ENCODE peak calls at places on chromosomes 7 and 10, in five cellular contexts. D is GM10248, A is fibroblast of pulmonary artery, G is right atrium auricular region, Q is AG09319. L is an unnamed sample.

GRCh38 chr7:156984209-156984891 is 26.1 kb downstream of the MNX1 start:
- DNase-seq in G (no peak), D (no peak), A (peak), Q (peak), L (no peak)

GRCh38 chr10:29176845-29177244 is 112.0 kb upstream of the LYZL1 start:
- DNase-seq in A (no peak), Q (no peak), G (no peak), D (no peak), L (no peak)

GRCh38 chr7:22387583-22387982 is 30.6 kb upstream of the RAPGEF5 start:
- DNase-seq in A (peak), D (no peak), Q (no peak), G (no peak), L (no peak)

GRCh38 chr7:32150039-32150438 is 79.8 kb upstream of the PDE1C start:
- DNase-seq in G (no peak), A (no peak), D (no peak), Q (no peak), L (no peak)

GRCh38 chr10:15436696-15437095 is 65.6 kb upstream of the FAM171A1 start:
- DNase-seq in A (no peak), G (no peak), D (no peak), Q (no peak), L (no peak)

GRCh38 chr10:86657396-86658011 is 3.2 kb downstream of the OPN4 start:
- DNase-seq in Q (no peak), D (no peak), A (no peak), G (no peak), L (no peak)

GRCh38 chr7:148153611-148154010 is 437.0 kb upstream of the C7orf33 start:
- DNase-seq in A (peak), D (no peak), Q (no peak), G (no peak), L (no peak)

GRCh38 chr7:2037805-2038635 is 194.7 kb downstream of the MAD1L1 start:
- DNase-seq in D (no peak), G (peak), Q (peak), A (peak), L (no peak)

GRCh38 chr7:48938539-48938938 is 14.2 kb downstream of the CDC14C start:
- DNase-seq in G (peak), Q (peak), D (no peak), A (peak), L (no peak)

GRCh38 chr10:132004052-132004451 is 22.3 kb upstream of the BNIP3 start:
- DNase-seq in Q (no peak), G (no peak), A (no peak), D (no peak), L (no peak)

GRCh38 chr7:95690367-95690947 is 81.9 kb upstream of the DYNC1I1 start:
- DNase-seq in A (peak), G (no peak), Q (no peak), D (peak), L (no peak)

GRCh38 chr10:103451871-103452713 is at the start of gene CALHM2:
- DNase-seq in A (peak), G (peak), D (peak), Q (peak), L (peak)

GRCh38 chr10:121440461-121440860 is 157.8 kb downstream of the FGFR2 start:
- DNase-seq in A (no peak), Q (no peak), G (no peak), D (no peak), L (no peak)

GRCh38 chr10:119859422-119860258 is 13.0 kb downstream of the MCMBP start:
- DNase-seq in D (peak), G (no peak), Q (no peak), A (peak), L (no peak)

GRCh38 chr10:43943825-43944360 is 295.2 kb upstream of the ZNF32 start:
- DNase-seq in A (no peak), D (no peak), Q (no peak), G (peak), L (no peak)

GRCh38 chr10:112778579-112778978 is 171.5 kb upstream of the TCF7L2 start:
- DNase-seq in D (no peak), Q (no peak), G (no peak), A (peak), L (no peak)

GRCh38 chr10:84353052-84353803 is 24.8 kb downstream of the CCSER2 start:
- DNase-seq in Q (no peak), A (no peak), D (no peak), G (no peak), L (no peak)

GRCh38 chr7:21253740-21254687 is 173.9 kb upstream of the SP4 start:
- DNase-seq in G (no peak), Q (no peak), A (peak), D (peak), L (no peak)

GRCh38 chr7:22210355-22210754 is 146.6 kb downstream of the RAPGEF5 start:
- DNase-seq in G (no peak), A (no peak), Q (no peak), D (no peak), L (no peak)

GRCh38 chr10:11478807-11479206 is 132.6 kb downstream of the USP6NL start:
- DNase-seq in Q (no peak), G (no peak), A (no peak), D (no peak), L (no peak)

GRCh38 chr10:52895066-52895465 is 122.5 kb upstream of the MBL2 start:
- DNase-seq in G (no peak), Q (no peak), D (no peak), A (no peak), L (no peak)

GRCh38 chr7:150325110-150325611 is 1.8 kb upstream of the ACTR3C start:
- DNase-seq in G (no peak), D (no peak), A (peak), Q (no peak), L (no peak)

GRCh38 chr10:17793823-17794759 is 15.1 kb upstream of the MRC1 start:
- DNase-seq in G (no peak), D (no peak), A (no peak), Q (no peak), L (no peak)

GRCh38 chr10:70331486-70332268 is 47.9 kb upstream of the NPFFR1 start:
- DNase-seq in A (peak), D (peak), Q (peak), G (peak), L (no peak)

GRCh38 chr10:107148906-107149305 is 15.6 kb downstream of the SORCS1 start:
- DNase-seq in G (no peak), A (no peak), D (no peak), Q (no peak), L (no peak)

GRCh38 chr10:132496360-132497082 is 41.1 kb upstream of the INPP5A start:
- DNase-seq in G (no peak), D (no peak), Q (no peak), A (no peak), L (no peak)

GRCh38 chr10:364267-364775 is 229.1 kb downstream of the ZMYND11 start:
- DNase-seq in G (no peak), D (no peak), Q (no peak), A (no peak), L (no peak)

GRCh38 chr10:114561008-114561523 is 97.0 kb downstream of the ABLIM1 start:
- DNase-seq in Q (no peak), D (no peak), A (no peak), G (no peak), L (no peak)
- TF ChIP-seq CTCF in Q (no peak), D (no peak), A (no peak), G (no peak), L (no peak)

GRCh38 chr7:10117815-10118214 is 855.9 kb upstream of the PHF14 start:
- DNase-seq in D (no peak), Q (no peak), G (no peak), A (no peak), L (no peak)

GRCh38 chr7:10121641-10122040 is 852.0 kb upstream of the PHF14 start:
- DNase-seq in A (no peak), G (no peak), D (no peak), Q (no peak), L (no peak)

GRCh38 chr7:10122573-10123100 is 851.0 kb upstream of the PHF14 start:
- DNase-seq in Q (no peak), G (no peak), A (peak), D (no peak), L (no peak)
- TF ChIP-seq CTCF in Q (no peak), G (no peak), A (no peak), D (no peak), L (no peak)

GRCh38 chr7:43583424-43584199 is 704 bp downstream of the STK17A start:
- DNase-seq in Q (no peak), A (peak), G (peak), D (no peak), L (peak)
- TF ChIP-seq CTCF in Q (no peak), A (no peak), G (no peak), D (no peak), L (no peak)

DNA sequence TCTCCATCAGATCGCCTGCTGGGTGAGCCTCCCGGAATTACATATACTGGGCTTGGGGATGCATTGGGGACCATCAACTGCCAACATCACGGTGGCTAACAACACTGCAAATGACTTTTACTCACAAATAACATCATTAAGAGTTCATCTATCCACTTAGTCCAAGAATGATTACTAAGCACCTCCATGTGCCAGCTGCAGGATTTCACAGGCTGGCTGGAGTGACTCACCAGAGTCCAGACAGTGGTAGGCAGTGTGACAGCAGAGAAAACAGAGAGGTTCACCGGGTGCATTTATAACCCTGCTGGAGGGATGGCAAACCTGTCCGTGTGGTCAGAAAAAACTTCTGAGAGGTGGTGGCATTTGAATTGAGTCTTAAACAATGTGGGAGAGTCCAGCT is 3.2 kb upstream of the IGFBP3 start:
- DNase-seq in A (peak), G (peak), Q (no peak), D (no peak), L (no peak)
- TF ChIP-seq CTCF in A (peak), G (no peak), Q (peak), D (no peak), L (no peak)

GRCh38 chr7:84100866-84101265 is 93.7 kb downstream of the SEMA3A start:
- DNase-seq in A (peak), D (no peak), Q (no peak), G (no peak), L (no peak)
- TF ChIP-seq CTCF in A (peak), D (no peak), Q (no peak), G (no peak), L (no peak)

GRCh38 chr10:23293145-23293724 is 51.4 kb downstream of the C10orf67 start:
- DNase-seq in D (peak), G (no peak), Q (no peak), A (peak), L (no peak)
- TF ChIP-seq CTCF in D (peak), G (no peak), Q (peak), A (peak), L (no peak)

DNA sequence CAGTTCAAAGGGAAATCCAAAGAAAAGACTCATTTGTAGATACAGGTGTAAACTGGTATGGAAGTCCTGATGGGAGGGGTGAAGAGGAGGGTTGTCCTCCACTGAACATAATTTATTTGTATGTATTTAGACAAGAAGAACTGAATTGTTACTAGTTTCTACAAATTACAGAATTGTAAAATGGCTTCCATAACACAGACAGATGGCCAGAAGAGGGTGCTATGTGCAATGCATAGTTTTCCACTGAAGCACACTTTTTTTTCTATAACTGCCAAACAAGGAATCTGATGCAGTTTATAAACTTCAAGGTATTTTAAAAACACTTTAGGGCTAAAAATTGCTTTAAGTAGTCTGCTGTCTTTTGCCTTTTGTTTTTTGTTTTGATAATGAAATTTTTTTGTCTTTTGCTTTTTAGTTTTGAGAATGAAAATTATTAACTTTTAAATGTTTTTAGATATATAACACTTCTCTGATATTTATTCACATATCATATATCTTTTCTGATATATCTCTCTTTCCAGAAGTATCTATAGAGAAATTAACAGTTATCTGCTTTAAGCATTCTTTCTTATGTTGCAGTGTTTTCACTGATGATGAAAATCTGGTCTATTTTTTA is 58.5 kb downstream of the PHYHIPL start:
- DNase-seq in Q (no peak), A (peak), G (no peak), D (no peak), L (no peak)
- TF ChIP-seq CTCF in Q (peak), A (peak), G (peak), D (peak), L (no peak)

L was measured in activated B cell treated with CpG ODN at 0.5 μM for 24 hours.